ENCODE peak calls at places on chromosomes 16 and 17, in nine cellular contexts. Q is neural progenitor cell; W is tibial nerve; C is transverse colon; I is endothelial cell of umbilical vein; U is upper lobe of right lung; K is CD8-positive, alpha-beta T cell; M is endodermal cell; H is IMR-90. Y is an unnamed sample.

GRCh38 chr16:2979669-2980226 is 498 bp downstream of the PKMYT1 start:
- DNase-seq in I (no peak), M (peak; percentile 83), H (peak; percentile 2), W (no peak), U (no peak), K (no peak), Q (peak; percentile 64), C (no peak), Y (no peak)

GRCh38 chr16:83420206-83420760 is 387.5 kb upstream of the HSBP1 start:
- DNase-seq in K (no peak), H (peak; percentile 47), M (no peak), C (no peak), W (no peak), Q (peak; percentile 74), U (no peak), I (peak; percentile 22), Y (no peak)

GRCh38 chr17:67467500-67468481 is 90.7 kb downstream of the PITPNC1 start:
- DNase-seq in Q (no peak), I (no peak), C (no peak), M (peak; percentile 36), W (no peak), U (no peak), H (no peak), K (no peak), Y (no peak)

GRCh38 chr17:71484546-71484945 is 636.3 kb upstream of the SOX9 start:
- DNase-seq in U (no peak), Q (no peak), I (no peak), K (no peak), C (no peak), M (no peak), H (no peak), W (no peak), Y (no peak)

GRCh38 chr17:57130708-57131461 is 45.8 kb downstream of the AKAP1 start:
- DNase-seq in Q (peak; percentile 89), M (peak; percentile 95), C (peak; percentile 86), I (peak; percentile 57), U (peak; percentile 83), H (peak; percentile 70), K (peak; percentile 73), W (peak; percentile 77), Y (peak; percentile 90)

GRCh38 chr17:79792984-79793923 is 3.6 kb downstream of the CBX8 start:
- DNase-seq in U (no peak), M (peak; percentile 79), K (no peak), I (no peak), C (no peak), H (peak; percentile 92), Q (peak; percentile 68), W (no peak), Y (no peak)

GRCh38 chr17:57885148-57885915 is 35.5 kb upstream of the MRPS23 start:
- DNase-seq in W (no peak), U (no peak), C (no peak), Q (no peak), I (no peak), H (no peak), K (no peak), M (no peak), Y (no peak)

GRCh38 chr17:65085397-65085796 is 28.9 kb upstream of the GNA13 start:
- DNase-seq in W (no peak), C (no peak), K (no peak), Q (no peak), U (no peak), I (no peak), H (peak; percentile 30), M (peak; percentile 74), Y (no peak)

GRCh38 chr17:63516910-63517824 is 6.0 kb upstream of the KCNH6 start:
- DNase-seq in C (no peak), H (peak; percentile 86), U (no peak), M (no peak), I (no peak), Q (no peak), K (no peak), W (no peak), Y (no peak)

GRCh38 chr17:45702666-45703266 is 81.4 kb upstream of the CRHR1 start:
- DNase-seq in M (peak; percentile 71), U (no peak), K (no peak), W (no peak), C (no peak), I (peak; percentile 29), H (peak; percentile 23), Q (peak; percentile 79), Y (no peak)

GRCh38 chr16:87170310-87170709 is 146.9 kb downstream of the C16orf95 start:
- DNase-seq in U (no peak), Q (no peak), I (no peak), C (no peak), H (no peak), K (no peak), M (no peak), W (no peak), Y (no peak)

GRCh38 chr16:14211856-14212543 is 140.9 kb downstream of the MRTFB start:
- DNase-seq in M (no peak), K (no peak), C (no peak), U (no peak), W (no peak), Q (no peak), I (no peak), H (no peak), Y (no peak)

GRCh38 chr16:20711277-20711911 is 13.9 kb upstream of the ACSM1 start:
- DNase-seq in M (no peak), Q (no peak), C (no peak), H (no peak), I (no peak), W (no peak), K (no peak), U (no peak), Y (no peak)

GRCh38 chr17:4540224-4541040 is 14.8 kb downstream of the MYBBP1A start:
- DNase-seq in Q (no peak), I (no peak), W (no peak), U (no peak), C (no peak), K (no peak), H (no peak), M (peak; percentile 84), Y (no peak)

GRCh38 chr16:47880653-47881052 is 275.1 kb downstream of the ABCC12 start:
- DNase-seq in M (no peak), I (no peak), C (no peak), W (no peak), U (no peak), H (no peak), Q (no peak), K (no peak), Y (no peak)

GRCh38 chr17:2897605-2898004 is 101.4 kb downstream of the RAP1GAP2 start:
- DNase-seq in W (no peak), K (no peak), C (no peak), Q (no peak), H (no peak), M (no peak), I (no peak), U (no peak), Y (peak; percentile 87)
- H3K4me3 ChIP-seq in W (no peak overlapping the region), K (no peak overlapping the region), C (no peak overlapping the region), Q (no peak overlapping the region), H (no peak overlapping the region), M (no peak overlapping the region), I (no peak overlapping the region), U (no peak overlapping the region), Y (no peak overlapping the region)

DNA sequence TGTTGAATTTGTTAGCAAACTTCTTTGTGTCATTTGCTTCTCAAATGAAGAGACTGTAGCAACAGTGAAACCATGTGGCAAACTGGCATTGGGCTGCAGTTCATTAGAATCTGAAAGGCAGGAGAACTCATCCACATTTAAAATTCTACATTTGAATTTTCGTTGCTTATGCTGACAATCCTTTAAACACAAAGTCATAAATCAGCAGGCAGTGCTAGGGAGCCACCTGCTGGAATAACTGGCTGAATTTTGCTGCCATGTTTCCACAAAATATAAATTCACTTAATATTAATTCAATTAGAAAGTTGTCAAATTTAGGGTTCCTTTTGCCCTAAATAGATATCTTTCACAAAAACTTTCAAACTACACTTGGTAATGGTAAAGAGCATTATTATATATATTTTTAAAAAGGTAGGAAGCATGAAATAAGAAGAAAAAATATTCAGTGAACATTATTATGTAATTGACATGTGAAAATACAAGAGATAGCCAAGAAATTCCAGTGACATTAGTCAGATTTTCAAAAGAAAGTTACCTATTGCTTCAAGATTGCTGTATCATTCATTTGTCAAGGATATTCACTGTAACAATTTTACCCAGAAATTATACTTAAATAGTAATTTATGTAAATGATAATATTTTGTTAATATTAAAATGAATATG is 350.1 kb downstream of the KIF2B start:
- DNase-seq in M (peak; percentile 78), W (no peak), H (no peak), Q (peak; percentile 40), U (no peak), I (no peak), C (no peak), K (no peak), Y (peak; percentile 20)
- TF ChIP-seq CTCF in M (peak; percentile 82), W (no peak), H (peak; percentile 32), Q (peak; percentile 77), U (peak; percentile 43), I (no peak), C (no peak), K (no peak), Y (peak; percentile 47)

GRCh38 chr17:39171933-39172332 is 6.0 kb upstream of the ARL5C start:
- DNase-seq in Q (no peak), H (no peak), K (no peak), W (no peak), U (no peak), C (no peak), M (peak; percentile 66), I (no peak), Y (peak; percentile 71)
- H3K4me1 ChIP-seq in Q (no peaks in the 10 kb centered on the region), H (peaks cover 3% of the 10 kb centered on the region), K (peaks cover 20% of the 10 kb centered on the region), W (no peaks in the 10 kb centered on the region), U (no peaks in the 10 kb centered on the region), C (peaks cover 9% of the 10 kb centered on the region), M (no peaks in the 10 kb centered on the region), I (peaks cover 6% of the 10 kb centered on the region), Y (peaks cover 31% of the 10 kb centered on the region)

GRCh38 chr16:57842606-57843005 is 40.3 kb upstream of the KIFC3 start:
- DNase-seq in H (no peak), C (no peak), Q (no peak), U (no peak), I (no peak), W (no peak), K (no peak), M (no peak), Y (no peak)

GRCh38 chr16:57838161-57838560 is 35.9 kb upstream of the KIFC3 start:
- DNase-seq in W (no peak), I (no peak), H (no peak), M (no peak), Q (no peak), U (no peak), C (no peak), K (no peak), Y (no peak)

GRCh38 chr16:57843400-57843799 is 41.1 kb upstream of the KIFC3 start:
- DNase-seq in U (no peak), M (no peak), K (no peak), H (no peak), Q (no peak), C (no peak), W (no peak), I (no peak), Y (no peak)

GRCh38 chr16:57837305-57838125 is 35.2 kb upstream of the KIFC3 start:
- DNase-seq in K (no peak), H (no peak), Q (no peak), U (no peak), W (no peak), M (no peak), I (no peak), C (no peak), Y (no peak)

GRCh38 chr16:57840833-57841232 is 38.5 kb upstream of the KIFC3 start:
- DNase-seq in K (no peak), W (no peak), M (no peak), Q (no peak), C (no peak), H (no peak), I (no peak), U (no peak), Y (no peak)
- H3K4me3 ChIP-seq in K (no peak overlapping the region), W (no peak overlapping the region), M (no peak overlapping the region), Q (no peak overlapping the region), C (no peak overlapping the region), H (no peak overlapping the region), I (no peak overlapping the region), U (no peak overlapping the region), Y (no peak overlapping the region)

Y was measured in body of pancreas.